ENCODE peak calls at places on chromosomes 1 and 21, in four cellular contexts. G, O, Q and Y are unnamed samples.

GRCh38 chr1:217660353-217661062 is 29.4 kb downstream of the SPATA17 start:
- DNase-seq in G (no peak), O (peak; percentile 66), Q (peak; percentile 7), Y (peak; percentile 83)

GRCh38 chr1:25538165-25538860 is 5.1 kb upstream of the LDLRAP1 start:
- DNase-seq in G (no peak), O (no peak), Q (no peak), Y (no peak)

GRCh38 chr1:67908260-67908936 is 75.1 kb upstream of the GNG12 start:
- DNase-seq in G (no peak), O (no peak), Q (no peak), Y (no peak)

GRCh38 chr1:207459008-207459407 is 4.9 kb downstream of the CR2 start:
- DNase-seq in G (no peak), O (no peak), Q (no peak), Y (no peak)

GRCh38 chr1:205275133-205275532 is 46.4 kb downstream of the NUAK2 start:
- DNase-seq in G (peak; percentile 75), O (no peak), Q (no peak), Y (no peak)

GRCh38 chr1:246032111-246032551 is 474.9 kb downstream of the SMYD3 start:
- DNase-seq in G (no peak), O (no peak), Q (no peak), Y (no peak)

GRCh38 chr1:109040627-109041613 is 982 bp downstream of the WDR47 start:
- DNase-seq in G (peak; percentile 58), O (peak; percentile 16), Q (peak; percentile 62), Y (peak; percentile 52)

GRCh38 chr1:232873931-232874330 is 68.7 kb downstream of the MAP10 start:
- DNase-seq in G (no peak), O (no peak), Q (no peak), Y (no peak)

GRCh38 chr1:87279966-87280535 is 48.6 kb upstream of the LMO4 start:
- DNase-seq in G (no peak), O (peak; percentile 13), Q (peak; percentile 25), Y (no peak)

GRCh38 chr1:34696230-34696629 is 58.6 kb upstream of the GJB5 start:
- DNase-seq in G (no peak), O (no peak), Q (peak; percentile 16), Y (no peak)

GRCh38 chr21:45611296-45611695 is 32.2 kb upstream of the PCBP3 start:
- DNase-seq in G (no peak), O (no peak), Q (no peak), Y (no peak)

GRCh38 chr1:92494485-92495141 is 7.9 kb upstream of the GFI1 start:
- DNase-seq in G (no peak), O (no peak), Q (no peak), Y (no peak)

GRCh38 chr21:43694437-43695079 is 24.4 kb upstream of the PDXK start:
- DNase-seq in G (peak; percentile 16), O (no peak), Q (no peak), Y (no peak)

GRCh38 chr1:238961790-238962189 is 424.6 kb upstream of the CHRM3 start:
- DNase-seq in G (no peak), O (no peak), Q (no peak), Y (no peak)

GRCh38 chr1:97563926-97564325 is 356.9 kb downstream of the DPYD start:
- DNase-seq in G (no peak), O (no peak), Q (no peak), Y (no peak)

GRCh38 chr1:159172599-159173291 is 1.3 kb downstream of the CADM3 start:
- DNase-seq in G (no peak), O (peak; percentile 67), Q (no peak), Y (no peak)

GRCh38 chr1:7478142-7478796 is 292.8 kb upstream of the VAMP3 start:
- DNase-seq in G (no peak), O (no peak), Q (no peak), Y (no peak)

GRCh38 chr1:210373878-210374599 is 45.3 kb downstream of the HHAT start:
- DNase-seq in G (peak; percentile 54), O (peak; percentile 89), Q (peak; percentile 91), Y (peak; percentile 84)

GRCh38 chr1:22689505-22689904 is 21.1 kb upstream of the EPHB2 start:
- DNase-seq in G (no peak), O (peak; percentile 72), Q (no peak), Y (peak; percentile 79)

GRCh38 chr21:24076179-24076578 is 1531.1 kb downstream of the MRPL39 start:
- DNase-seq in G (no peak), O (peak; percentile 63), Q (peak; percentile 6), Y (no peak)

GRCh38 chr1:198174297-198174696 is 17.5 kb downstream of the NEK7 start:
- DNase-seq in G (no peak), O (no peak), Q (no peak), Y (peak; percentile 35)

GRCh38 chr1:3698660-3699408 is 46.5 kb downstream of the TP73 start:
- DNase-seq in G (no peak), O (no peak), Q (no peak), Y (no peak)

GRCh38 chr21:42550817-42551216 is 37.2 kb downstream of the SLC37A1 start:
- DNase-seq in G (peak; percentile 10), O (no peak), Q (no peak), Y (no peak)

GRCh38 chr1:11691302-11691914 is at the start of gene DRAXIN:
- DNase-seq in G (no peak), O (no peak), Q (no peak), Y (no peak)

GRCh38 chr1:39940253-39940652 is 14.7 kb upstream of the MFSD2A start:
- DNase-seq in G (peak; percentile 62), O (no peak), Q (peak; percentile 94), Y (no peak)

GRCh38 chr1:7388488-7389185 is 382.5 kb upstream of the VAMP3 start:
- DNase-seq in G (no peak), O (no peak), Q (no peak), Y (no peak)

GRCh38 chr1:226677121-226678020 is 61.7 kb downstream of the ITPKB start:
- DNase-seq in G (no peak), O (peak; percentile 68), Q (peak; percentile 70), Y (peak; percentile 81)

GRCh38 chr1:71428029-71428428 is 347.2 kb upstream of the ZRANB2 start:
- DNase-seq in G (no peak), O (no peak), Q (no peak), Y (no peak)

GRCh38 chr1:54199151-54199764 is 572 bp downstream of the CYB5RL start:
- DNase-seq in G (no peak), O (no peak), Q (no peak), Y (peak; percentile 56)

GRCh38 chr1:7549277-7549676 is 221.8 kb upstream of the VAMP3 start:
- DNase-seq in G (peak; percentile 36), O (peak; percentile 63), Q (peak; percentile 82), Y (peak; percentile 52)

DNA sequence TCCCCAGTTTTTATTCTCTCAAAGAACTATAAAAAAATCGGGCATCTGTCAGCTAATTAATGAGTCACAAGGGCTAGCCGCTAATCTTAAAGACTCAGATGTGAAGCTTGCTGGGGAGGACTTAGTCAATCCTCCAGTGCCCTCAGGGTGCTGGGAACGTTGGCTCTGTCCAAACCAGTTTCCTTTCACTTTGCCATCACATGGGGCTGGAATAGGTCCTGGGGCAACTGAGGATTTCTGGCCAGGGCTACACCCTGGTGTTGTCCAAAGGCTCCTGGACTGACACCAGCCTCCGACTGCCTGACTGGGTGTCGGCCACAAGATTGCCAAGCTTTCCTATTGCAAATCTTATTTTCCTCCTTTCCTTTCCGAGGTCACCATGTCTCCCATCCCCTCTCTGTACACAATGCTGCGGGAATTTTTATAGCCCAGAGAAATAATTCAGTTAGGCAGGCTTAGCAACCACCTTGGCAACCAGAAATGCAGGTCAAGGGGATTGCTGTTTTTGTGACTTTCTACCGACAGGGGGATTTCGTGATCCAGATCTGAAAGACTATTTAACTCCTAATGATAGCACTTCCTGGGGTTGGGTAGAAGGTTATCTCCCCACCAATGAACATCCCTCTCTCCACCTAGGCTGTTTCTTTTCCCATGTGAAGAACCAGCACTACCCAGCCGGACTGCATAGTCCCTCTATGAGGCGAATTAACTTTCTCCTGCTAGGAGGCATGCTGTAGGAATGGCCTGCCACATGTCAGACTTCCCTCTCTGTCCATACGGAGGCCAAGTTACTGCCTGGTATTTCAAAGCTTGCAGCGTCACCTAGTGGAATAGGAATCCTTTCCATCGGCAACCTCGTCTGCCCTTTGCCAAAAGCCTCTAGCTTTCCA is 29.9 kb upstream of the CTBS start:
- DNase-seq in G (no peak), O (peak; percentile 90), Q (no peak), Y (peak; percentile 93)
- TF ChIP-seq CTCF in G (peak; percentile 31), O (peak; percentile 63), Q (no peak), Y (peak; percentile 62)

GRCh38 chr1:202642619-202643291 is 67.5 kb downstream of the SYT2 start:
- DNase-seq in G (no peak), O (no peak), Q (no peak), Y (no peak)
- H3K4me3 ChIP-seq in G (peak overlapping the region; percentile 43), O (no peak overlapping the region), Q (no peak overlapping the region), Y (no peak overlapping the region)

GRCh38 chr1:107895403-107896181 is 69.4 kb downstream of the VAV3 start:
- DNase-seq in G (no peak), O (no peak), Q (peak; percentile 25), Y (no peak)

GRCh38 chr1:107900083-107900945 is 64.7 kb downstream of the VAV3 start:
- DNase-seq in G (no peak), O (no peak), Q (peak; percentile 74), Y (no peak)

GRCh38 chr1:107899655-107900054 is 65.3 kb downstream of the VAV3 start:
- DNase-seq in G (no peak), O (no peak), Q (no peak), Y (no peak)

GRCh38 chr1:107896946-107897345 is 68.0 kb downstream of the VAV3 start:
- DNase-seq in G (no peak), O (no peak), Q (peak; percentile 49), Y (no peak)

GRCh38 chr1:107897428-107898339 is 67.3 kb downstream of the VAV3 start:
- DNase-seq in G (no peak), O (no peak), Q (peak; percentile 84), Y (no peak)
- TF ChIP-seq CTCF in G (no peak), O (no peak), Q (no peak), Y (no peak)

GRCh38 chr1:178093150-178093957 is 550 bp upstream of the RASAL2 start:
- DNase-seq in G (peak; percentile 95), O (peak; percentile 97), Q (peak; percentile 96), Y (peak; percentile 96)

GRCh38 chr1:178091986-178092745 is 1.7 kb upstream of the RASAL2 start:
- DNase-seq in G (no peak), O (peak; percentile 59), Q (no peak), Y (peak; percentile 16)

GRCh38 chr1:178094752-178095645 is 1.1 kb downstream of the RASAL2 start:
- DNase-seq in G (no peak), O (peak; percentile 42), Q (no peak), Y (peak; percentile 50)

GRCh38 chr1:178096421-178096820 is 2.5 kb downstream of the RASAL2 start:
- DNase-seq in G (no peak), O (peak; percentile 23), Q (no peak), Y (no peak)

DNA sequence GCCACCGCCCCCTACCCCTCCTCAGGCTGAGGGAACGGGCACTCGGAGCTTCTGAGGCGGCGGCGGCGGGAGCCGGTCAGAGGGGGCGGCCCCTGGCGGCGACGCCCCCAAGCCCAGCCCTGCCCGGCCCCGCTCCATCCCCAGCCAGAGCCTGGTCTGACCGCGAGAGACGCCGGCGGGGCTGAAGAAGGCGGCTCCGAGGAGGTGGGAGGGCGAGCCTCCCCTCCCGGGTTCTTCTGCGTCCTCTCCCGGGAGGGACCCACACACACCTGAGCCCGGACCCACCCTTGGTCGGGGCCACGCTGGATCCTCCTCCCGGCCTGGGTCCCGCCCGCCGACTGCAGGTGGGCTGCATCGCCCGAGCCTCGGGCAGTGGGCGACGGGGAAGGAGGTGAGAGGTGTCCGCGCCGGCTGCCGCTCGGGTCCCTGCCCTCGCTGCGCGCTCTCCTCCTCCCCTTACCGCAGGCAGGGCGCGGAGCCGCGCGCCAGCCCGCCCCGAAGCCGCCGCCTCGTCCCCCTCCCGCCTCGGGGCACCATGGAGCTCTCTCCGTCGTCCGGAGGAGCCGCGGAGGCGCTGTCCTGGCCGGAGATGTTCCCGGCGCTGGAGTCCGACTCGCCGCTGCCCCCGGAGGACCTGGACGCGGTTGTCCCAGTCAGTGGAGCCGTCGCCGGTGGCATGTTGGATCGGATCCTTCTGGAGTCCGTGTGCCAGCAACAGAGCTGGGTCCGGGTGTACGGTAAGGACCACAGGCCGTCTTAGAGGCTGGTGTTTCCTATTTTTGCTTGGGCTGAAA is at the start of gene RASAL2:
- DNase-seq in G (peak; percentile 77), O (peak; percentile 60), Q (peak; percentile 75), Y (peak; percentile 67)
- H3K4me3 ChIP-seq in G (peak within 1 kb of the TSS; percentile 97), O (peak within 1 kb of the TSS; percentile 95), Q (peak within 1 kb of the TSS; percentile 85), Y (peak within 1 kb of the TSS; percentile 91)